ENCODE peak calls at places on chromosomes 5 and 9, in seven cellular contexts. One of them, this sample, is unnamed.

GRCh38 chr9:114285166-114285867 is 37.6 kb upstream of the ORM1 start:
- DNase-seq in stimulated activated CD8-positive, alpha-beta memory T cell treated with anti-CD3 and anti-CD28 coated beads, Interleukin-15, amount 100 ng/mL, for 1 hour: no peak
- DNase-seq in thyroid gland: peak
- DNase-seq in activated CD8-positive, alpha-beta T cell treated with anti-CD3 and anti-CD28 coated beads for 36 hours: no peak
- DNase-seq in coronary artery: peak
- DNase-seq in WTC11: peak
- DNase-seq in fibroblast of the aortic adventitia: peak
- DNase-seq in this sample: peak

GRCh38 chr9:121449786-121450185 is 49.9 kb downstream of the GGTA1 start:
- DNase-seq in stimulated activated CD8-positive, alpha-beta memory T cell treated with anti-CD3 and anti-CD28 coated beads, Interleukin-15, amount 100 ng/mL, for 1 hour: no peak
- DNase-seq in thyroid gland: no peak
- DNase-seq in activated CD8-positive, alpha-beta T cell treated with anti-CD3 and anti-CD28 coated beads for 36 hours: no peak
- DNase-seq in coronary artery: no peak
- DNase-seq in WTC11: no peak
- DNase-seq in fibroblast of the aortic adventitia: no peak
- DNase-seq in this sample: no peak

GRCh38 chr9:107020040-107020530 is 157.1 kb downstream of the ZNF462 start:
- DNase-seq in stimulated activated CD8-positive, alpha-beta memory T cell treated with anti-CD3 and anti-CD28 coated beads, Interleukin-15, amount 100 ng/mL, for 1 hour: no peak
- DNase-seq in thyroid gland: peak
- DNase-seq in activated CD8-positive, alpha-beta T cell treated with anti-CD3 and anti-CD28 coated beads for 36 hours: no peak
- DNase-seq in coronary artery: no peak
- DNase-seq in WTC11: no peak
- DNase-seq in fibroblast of the aortic adventitia: peak
- DNase-seq in this sample: no peak

GRCh38 chr9:129886226-129887174 is 51.2 kb downstream of the USP20 start:
- DNase-seq in stimulated activated CD8-positive, alpha-beta memory T cell treated with anti-CD3 and anti-CD28 coated beads, Interleukin-15, amount 100 ng/mL, for 1 hour: no peak
- DNase-seq in thyroid gland: peak
- DNase-seq in activated CD8-positive, alpha-beta T cell treated with anti-CD3 and anti-CD28 coated beads for 36 hours: peak
- DNase-seq in coronary artery: no peak
- DNase-seq in WTC11: no peak
- DNase-seq in fibroblast of the aortic adventitia: peak
- DNase-seq in this sample: no peak

GRCh38 chr5:68415177-68416085 is 199.9 kb downstream of the PIK3R1 start:
- DNase-seq in stimulated activated CD8-positive, alpha-beta memory T cell treated with anti-CD3 and anti-CD28 coated beads, Interleukin-15, amount 100 ng/mL, for 1 hour: no peak
- DNase-seq in thyroid gland: no peak
- DNase-seq in activated CD8-positive, alpha-beta T cell treated with anti-CD3 and anti-CD28 coated beads for 36 hours: no peak
- DNase-seq in coronary artery: no peak
- DNase-seq in WTC11: no peak
- DNase-seq in fibroblast of the aortic adventitia: no peak
- DNase-seq in this sample: no peak

GRCh38 chr9:8329561-8330283 is 530.1 kb upstream of the DMAC1 start:
- DNase-seq in stimulated activated CD8-positive, alpha-beta memory T cell treated with anti-CD3 and anti-CD28 coated beads, Interleukin-15, amount 100 ng/mL, for 1 hour: no peak
- DNase-seq in thyroid gland: no peak
- DNase-seq in activated CD8-positive, alpha-beta T cell treated with anti-CD3 and anti-CD28 coated beads for 36 hours: no peak
- DNase-seq in coronary artery: no peak
- DNase-seq in WTC11: peak
- DNase-seq in fibroblast of the aortic adventitia: no peak
- DNase-seq in this sample: no peak

GRCh38 chr9:136105398-136106135 is 10.5 kb upstream of the NACC2 start:
- DNase-seq in stimulated activated CD8-positive, alpha-beta memory T cell treated with anti-CD3 and anti-CD28 coated beads, Interleukin-15, amount 100 ng/mL, for 1 hour: no peak
- DNase-seq in thyroid gland: no peak
- DNase-seq in activated CD8-positive, alpha-beta T cell treated with anti-CD3 and anti-CD28 coated beads for 36 hours: no peak
- DNase-seq in coronary artery: no peak
- DNase-seq in WTC11: no peak
- DNase-seq in fibroblast of the aortic adventitia: peak
- DNase-seq in this sample: no peak

GRCh38 chr5:171592741-171593140 is 173.3 kb downstream of the FGF18 start:
- DNase-seq in stimulated activated CD8-positive, alpha-beta memory T cell treated with anti-CD3 and anti-CD28 coated beads, Interleukin-15, amount 100 ng/mL, for 1 hour: no peak
- DNase-seq in thyroid gland: no peak
- DNase-seq in activated CD8-positive, alpha-beta T cell treated with anti-CD3 and anti-CD28 coated beads for 36 hours: no peak
- DNase-seq in coronary artery: peak
- DNase-seq in WTC11: no peak
- DNase-seq in fibroblast of the aortic adventitia: peak
- DNase-seq in this sample: no peak

GRCh38 chr5:14917719-14918118 is 46.1 kb upstream of the ANKH start:
- DNase-seq in stimulated activated CD8-positive, alpha-beta memory T cell treated with anti-CD3 and anti-CD28 coated beads, Interleukin-15, amount 100 ng/mL, for 1 hour: no peak
- DNase-seq in thyroid gland: no peak
- DNase-seq in activated CD8-positive, alpha-beta T cell treated with anti-CD3 and anti-CD28 coated beads for 36 hours: no peak
- DNase-seq in coronary artery: no peak
- DNase-seq in WTC11: no peak
- DNase-seq in fibroblast of the aortic adventitia: peak
- DNase-seq in this sample: no peak

GRCh38 chr9:128011071-128011817 is 30.5 kb upstream of the EEIG1 start:
- DNase-seq in stimulated activated CD8-positive, alpha-beta memory T cell treated with anti-CD3 and anti-CD28 coated beads, Interleukin-15, amount 100 ng/mL, for 1 hour: no peak
- DNase-seq in thyroid gland: peak
- DNase-seq in activated CD8-positive, alpha-beta T cell treated with anti-CD3 and anti-CD28 coated beads for 36 hours: no peak
- DNase-seq in coronary artery: no peak
- DNase-seq in WTC11: no peak
- DNase-seq in fibroblast of the aortic adventitia: no peak
- DNase-seq in this sample: no peak

This sample was measured in type B pancreatic cell.